ENCODE peak calls at places on chromosomes 1 and 21, in four cellular contexts. E is tibial nerve, Y is MM.1S, S is lower leg skin. V is an unnamed sample.

GRCh38 chr1:229028509-229028908 is 242.4 kb upstream of the RAB4A start:
- DNase-seq in Y (no peak), E (no peak), S (no peak), V (no peak)

GRCh38 chr1:18921506-18922251 is 19.3 kb upstream of the ALDH4A1 start:
- DNase-seq in E (no peak), Y (no peak), S (no peak), V (no peak)

GRCh38 chr1:32195531-32195930 is 4.9 kb upstream of the CCDC28B start:
- DNase-seq in Y (no peak), S (no peak), E (no peak), V (no peak)

GRCh38 chr1:240888039-240888786 is 276.3 kb upstream of the GREM2 start:
- DNase-seq in S (no peak), Y (peak), E (no peak), V (no peak)

GRCh38 chr1:116855788-116856187 is 53.9 kb upstream of the PTGFRN start:
- DNase-seq in E (no peak), Y (no peak), S (no peak), V (no peak)

GRCh38 chr1:7229696-7230095 is 444.4 kb downstream of the CAMTA1 start:
- DNase-seq in E (no peak), Y (no peak), S (no peak), V (no peak)

GRCh38 chr1:205296154-205296553 is 25.4 kb downstream of the NUAK2 start:
- DNase-seq in E (no peak), S (no peak), Y (no peak), V (no peak)

GRCh38 chr1:32195972-32196823 is 4.2 kb upstream of the CCDC28B start:
- DNase-seq in S (no peak), E (no peak), Y (peak), V (no peak)

GRCh38 chr1:30005972-30006619 is 717.3 kb downstream of the MATN1 start:
- DNase-seq in E (no peak), Y (no peak), S (no peak), V (no peak)

GRCh38 chr21:31754561-31754960 is 22.6 kb upstream of the SCAF4 start:
- DNase-seq in E (no peak), Y (no peak), S (no peak), V (no peak)

GRCh38 chr1:77036560-77036959 is 169.3 kb downstream of the ST6GALNAC5 start:
- DNase-seq in E (no peak), S (no peak), Y (peak), V (no peak)

GRCh38 chr21:25831300-25831699 is 96.5 kb downstream of the GABPA start:
- DNase-seq in S (no peak), E (no peak), Y (no peak), V (no peak)

DNA sequence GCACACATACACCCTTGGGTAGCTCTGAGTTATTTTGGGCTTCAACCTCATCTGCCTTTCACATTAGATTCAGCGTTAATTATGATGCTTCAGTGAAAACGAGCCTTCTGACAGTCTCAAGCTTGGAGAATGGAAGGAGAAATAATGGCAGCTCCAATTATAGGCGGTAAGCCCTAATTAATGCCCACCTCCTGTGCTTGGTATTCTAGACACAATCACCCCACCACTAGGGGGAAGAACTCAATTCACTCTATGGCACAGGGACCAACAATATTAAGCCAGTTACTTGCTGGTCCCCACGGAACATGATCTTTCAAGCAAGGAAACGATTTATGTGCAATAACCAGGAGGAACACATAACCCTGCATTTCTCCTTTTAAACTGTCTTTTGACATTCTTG is 397.9 kb downstream of the BRINP2 start:
- DNase-seq in S (no peak), E (no peak), Y (no peak), V (no peak)
- TF ChIP-seq CTCF in S (no peak), E (no peak), Y (peak), V (no peak)

GRCh38 chr1:233735331-233735730 is 121.4 kb downstream of the KCNK1 start:
- DNase-seq in E (no peak), S (no peak), Y (no peak), V (no peak)
- TF ChIP-seq CTCF in E (no peak), S (no peak), Y (no peak), V (no peak)

GRCh38 chr1:48139275-48139674 is 83.2 kb upstream of the SLC5A9 start:
- DNase-seq in Y (no peak), S (no peak), E (no peak), V (no peak)
- TF ChIP-seq CTCF in Y (no peak), S (no peak), E (no peak), V (no peak)

GRCh38 chr1:66733348-66734017 is 18.8 kb upstream of the DYNLT5 start:
- DNase-seq in E (no peak), S (no peak), Y (peak), V (no peak)
- TF ChIP-seq CTCF in E (no peak), S (no peak), Y (peak), V (no peak)

GRCh38 chr21:41170442-41170841 is 2.5 kb downstream of the BACE2 start:
- DNase-seq in E (peak), S (peak), Y (peak), V (no peak)
- TF ChIP-seq CTCF in E (peak), S (no peak), Y (peak), V (no peak)

DNA sequence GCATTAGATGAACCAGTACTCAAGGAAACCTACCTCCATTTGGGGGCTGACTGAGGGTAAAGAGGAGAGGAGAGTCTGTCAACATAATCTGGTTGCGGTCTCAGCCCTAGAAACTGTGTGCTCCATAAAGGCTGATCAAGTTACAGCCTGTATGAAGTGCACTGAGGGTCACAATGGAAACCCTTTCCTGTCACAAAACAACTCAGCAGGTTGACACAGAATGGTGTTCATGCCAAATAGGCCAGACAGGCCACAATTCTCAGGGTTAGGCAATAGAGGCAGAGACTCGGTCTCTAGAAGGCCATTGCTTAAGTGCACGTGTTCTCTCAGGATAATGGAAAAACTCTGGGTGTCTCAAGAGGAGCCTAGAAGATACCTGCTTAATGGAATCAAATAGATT is 4.1 kb upstream of the ANKRD35 start:
- DNase-seq in E (no peak), S (no peak), Y (no peak), V (no peak)
- TF ChIP-seq CTCF in E (no peak), S (no peak), Y (no peak), V (no peak)

GRCh38 chr1:14921057-14921456 is 232.5 kb upstream of the TMEM51 start:
- DNase-seq in S (no peak), E (no peak), Y (no peak), V (no peak)
- TF ChIP-seq CTCF in S (no peak), E (no peak), Y (no peak), V (no peak)

DNA sequence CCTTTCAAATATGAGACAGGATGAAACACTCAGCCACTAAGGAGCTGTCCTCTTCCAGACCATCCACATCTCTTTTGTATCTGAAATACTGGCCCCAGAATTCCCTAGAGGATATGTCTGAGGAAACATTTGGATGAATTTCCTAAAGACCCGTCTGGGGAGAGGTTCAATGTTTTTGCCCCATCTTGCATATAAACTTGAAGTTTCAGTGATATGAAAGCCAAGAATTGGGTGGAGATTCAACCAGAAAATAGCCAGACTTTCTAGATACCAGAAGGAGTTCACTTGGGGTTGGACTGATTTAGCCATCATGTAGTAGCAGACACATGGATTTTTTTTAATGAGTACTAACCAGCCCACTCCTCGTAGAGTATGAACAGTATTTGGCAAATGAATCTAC is 182.0 kb downstream of the PLPP3 start:
- DNase-seq in E (no peak), S (no peak), Y (no peak), V (no peak)
- TF ChIP-seq CTCF in E (no peak), S (no peak), Y (no peak), V (no peak)

DNA sequence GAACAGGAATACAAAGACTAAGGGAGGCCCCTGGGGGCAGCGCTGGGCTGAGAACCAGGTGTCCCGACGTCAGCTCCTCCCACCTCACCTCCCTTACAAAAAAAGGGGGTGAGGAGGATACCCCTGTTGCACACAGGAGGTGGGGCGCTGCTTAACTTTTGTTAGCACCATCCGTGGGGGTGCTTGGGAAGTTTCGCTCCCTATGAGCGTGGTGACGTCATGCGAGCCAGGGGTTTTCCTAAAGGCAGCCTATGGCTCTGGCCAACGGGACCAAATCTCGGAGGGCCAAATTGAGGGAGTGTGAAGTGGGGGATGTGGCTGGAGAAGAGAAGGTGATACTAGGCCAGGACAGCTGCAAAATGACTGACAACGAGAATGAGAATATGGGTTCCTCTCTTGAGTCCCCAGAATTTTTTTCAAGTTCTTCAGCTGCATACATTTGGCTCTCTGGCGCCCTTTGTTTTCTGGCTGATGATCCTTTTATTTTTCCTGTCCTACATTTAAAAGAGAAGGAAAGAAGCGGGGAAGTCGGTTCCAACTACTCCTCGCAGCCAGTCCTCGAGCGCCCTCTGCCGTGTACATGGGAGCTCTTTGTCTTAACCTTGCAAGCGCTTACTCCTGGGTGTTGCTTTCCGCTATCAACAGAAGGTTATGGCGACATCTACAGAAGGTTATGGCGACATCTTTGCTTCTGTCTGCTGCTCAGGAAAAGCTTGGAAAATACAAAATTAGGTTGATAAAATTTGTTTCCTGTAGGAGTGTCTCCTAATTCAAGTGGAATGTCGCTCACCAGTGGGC is 48.0 kb upstream of the ZC3H11B start:
- DNase-seq in Y (peak), E (peak), S (peak), V (peak)
- TF ChIP-seq CTCF in Y (peak), E (peak), S (no peak), V (peak)